ENCODE peak calls at places on chromosomes 6 and 20, in eight cellular contexts. T is CD8-positive, alpha-beta T cell; E is upper lobe of right lung; K is small intestine; N is neural progenitor cell; G is mesendoderm; H is prostate gland; X is pancreas. M is an unnamed sample.

GRCh38 chr6:87115402-87116135 is 20.7 kb upstream of the CGA start:
- DNase-seq in E (no peak), X (no peak), H (no peak), G (no peak), N (no peak), K (no peak), T (no peak), M (no peak)

GRCh38 chr6:152975204-152975915 is 7.5 kb downstream of the FBXO5 start:
- DNase-seq in N (no peak), T (no peak), K (peak; percentile 46), G (no peak), E (no peak), X (no peak), H (no peak), M (no peak)

GRCh38 chr6:15473741-15474161 is 189.1 kb downstream of the DTNBP1 start:
- DNase-seq in H (no peak), K (no peak), X (no peak), G (no peak), E (no peak), T (no peak), N (no peak), M (no peak)

GRCh38 chr20:5688431-5688972 is 61.7 kb upstream of the SHLD1 start:
- DNase-seq in N (no peak), H (no peak), T (no peak), K (no peak), G (no peak), E (peak; percentile 86), X (no peak), M (no peak)

GRCh38 chr6:71287038-71287437 is 1.6 kb upstream of the OGFRL1 start:
- DNase-seq in X (no peak), K (peak; percentile 14), G (no peak), H (peak; percentile 11), T (no peak), E (no peak), N (no peak), M (peak; percentile 8)

GRCh38 chr20:41523857-41524256 is 94.3 kb downstream of the CHD6 start:
- DNase-seq in N (no peak), T (no peak), G (no peak), H (no peak), X (no peak), E (no peak), K (no peak), M (no peak)

GRCh38 chr6:128452713-128453112 is 67.7 kb downstream of the PTPRK start:
- DNase-seq in K (no peak), X (no peak), H (no peak), T (no peak), E (no peak), G (no peak), N (no peak), M (no peak)

GRCh38 chr20:20318318-20319161 is 49.4 kb upstream of the INSM1 start:
- DNase-seq in E (no peak), H (no peak), K (no peak), X (no peak), T (peak; percentile 15), G (no peak), N (no peak), M (no peak)

GRCh38 chr6:152004036-152004566 is 196.6 kb downstream of the ESR1 start:
- DNase-seq in K (no peak), G (no peak), T (no peak), H (no peak), N (no peak), E (no peak), X (no peak), M (no peak)

GRCh38 chr20:57200882-57201723 is 65.3 kb downstream of the BMP7 start:
- DNase-seq in H (no peak), N (no peak), G (no peak), E (no peak), X (no peak), T (no peak), K (no peak), M (no peak)

GRCh38 chr6:21754891-21755290 is 161.3 kb downstream of the SOX4 start:
- DNase-seq in N (no peak), H (no peak), K (no peak), E (no peak), X (no peak), T (no peak), G (no peak), M (no peak)

GRCh38 chr6:41257369-41258195 is 28.9 kb downstream of the TREM1 start:
- DNase-seq in T (no peak), E (no peak), G (no peak), N (no peak), H (peak; percentile 76), K (peak; percentile 13), X (peak; percentile 71), M (peak; percentile 21)

GRCh38 chr20:58219342-58219700 is 9.1 kb downstream of the ANKRD60 start:
- DNase-seq in H (no peak), T (no peak), X (no peak), N (no peak), E (no peak), G (no peak), K (no peak), M (no peak)

GRCh38 chr20:24587384-24588046 is 118.1 kb downstream of the SYNDIG1 start:
- DNase-seq in T (no peak), E (no peak), H (no peak), N (no peak), X (no peak), K (no peak), G (no peak), M (no peak)

GRCh38 chr20:63116412-63117106 is 99.4 kb downstream of the YTHDF1 start:
- DNase-seq in N (peak; percentile 85), T (no peak), K (no peak), X (no peak), G (peak; percentile 50), H (no peak), E (no peak), M (peak; percentile 18)

GRCh38 chr6:150145830-150146229 is 3.0 kb downstream of the PPP1R14C start:
- DNase-seq in H (no peak), G (no peak), K (no peak), T (no peak), N (no peak), X (no peak), E (no peak), M (no peak)

GRCh38 chr6:150146436-150146835 is 3.6 kb downstream of the PPP1R14C start:
- DNase-seq in N (no peak), T (no peak), G (no peak), X (no peak), H (no peak), E (no peak), K (no peak), M (peak; percentile 74)

GRCh38 chr6:150150821-150151646 is 8.2 kb downstream of the PPP1R14C start:
- DNase-seq in G (no peak), T (no peak), H (no peak), N (no peak), K (peak; percentile 62), E (no peak), X (no peak), M (no peak)

GRCh38 chr6:150150458-150150820 is 7.6 kb downstream of the PPP1R14C start:
- DNase-seq in E (no peak), H (no peak), T (no peak), N (no peak), K (no peak), X (no peak), G (no peak), M (peak; percentile 22)

GRCh38 chr6:150149146-150149545 is 6.3 kb downstream of the PPP1R14C start:
- DNase-seq in T (no peak), G (no peak), H (no peak), K (no peak), X (no peak), E (no peak), N (peak; percentile 27), M (peak; percentile 69)
- H3K27me3 ChIP-seq in T (peaks cover 22% of the 10 kb centered on the region), G (peaks cover 10% of the 10 kb centered on the region), H (peaks cover 3% of the 10 kb centered on the region), K (no peaks in the 10 kb centered on the region), X (no peaks in the 10 kb centered on the region), E (peaks cover 41% of the 10 kb centered on the region), N (peaks cover 91% of the 10 kb centered on the region), M (no peaks in the 10 kb centered on the region)

GRCh38 chr6:13412639-13413465 is 74.5 kb downstream of the GFOD1 start:
- DNase-seq in E (no peak), T (no peak), X (no peak), H (no peak), K (peak; percentile 56), N (peak; percentile 10), G (no peak), M (no peak)
- H3K4me1 ChIP-seq in E (peaks cover 60% of the 10 kb centered on the region), T (no peaks in the 10 kb centered on the region), X (peaks cover 18% of the 10 kb centered on the region), H (no peaks in the 10 kb centered on the region), K (peaks cover under 1% of the 10 kb centered on the region), N (peaks cover 22% of the 10 kb centered on the region), G (peaks cover 2% of the 10 kb centered on the region), M (peaks cover 15% of the 10 kb centered on the region)

GRCh38 chr20:46259260-46259859 is 48.9 kb downstream of the CDH22 start:
- DNase-seq in X (no peak), T (no peak), G (no peak), K (no peak), E (no peak), H (no peak), N (no peak), M (no peak)

GRCh38 chr20:46260480-46260879 is 47.8 kb downstream of the CDH22 start:
- DNase-seq in G (no peak), H (peak; percentile 85), K (no peak), T (no peak), N (no peak), E (no peak), X (no peak), M (no peak)

GRCh38 chr20:46260936-46261454 is 47.3 kb downstream of the CDH22 start:
- DNase-seq in X (no peak), N (no peak), E (no peak), K (no peak), G (no peak), T (no peak), H (no peak), M (no peak)

GRCh38 chr20:46264391-46265266 is 43.7 kb downstream of the CDH22 start:
- DNase-seq in X (no peak), K (no peak), E (no peak), N (no peak), G (no peak), T (no peak), H (peak; percentile 43), M (no peak)

GRCh38 chr20:46261456-46262253 is 46.6 kb downstream of the CDH22 start:
- DNase-seq in E (no peak), T (no peak), N (no peak), K (no peak), G (no peak), H (no peak), X (no peak), M (peak; percentile 41)
- H3K27me3 ChIP-seq in E (peaks cover 31% of the 10 kb centered on the region), T (no peaks in the 10 kb centered on the region), N (peaks cover 32% of the 10 kb centered on the region), K (no peaks in the 10 kb centered on the region), G (no peaks in the 10 kb centered on the region), H (no peaks in the 10 kb centered on the region), X (no peaks in the 10 kb centered on the region), M (no peaks in the 10 kb centered on the region)

DNA sequence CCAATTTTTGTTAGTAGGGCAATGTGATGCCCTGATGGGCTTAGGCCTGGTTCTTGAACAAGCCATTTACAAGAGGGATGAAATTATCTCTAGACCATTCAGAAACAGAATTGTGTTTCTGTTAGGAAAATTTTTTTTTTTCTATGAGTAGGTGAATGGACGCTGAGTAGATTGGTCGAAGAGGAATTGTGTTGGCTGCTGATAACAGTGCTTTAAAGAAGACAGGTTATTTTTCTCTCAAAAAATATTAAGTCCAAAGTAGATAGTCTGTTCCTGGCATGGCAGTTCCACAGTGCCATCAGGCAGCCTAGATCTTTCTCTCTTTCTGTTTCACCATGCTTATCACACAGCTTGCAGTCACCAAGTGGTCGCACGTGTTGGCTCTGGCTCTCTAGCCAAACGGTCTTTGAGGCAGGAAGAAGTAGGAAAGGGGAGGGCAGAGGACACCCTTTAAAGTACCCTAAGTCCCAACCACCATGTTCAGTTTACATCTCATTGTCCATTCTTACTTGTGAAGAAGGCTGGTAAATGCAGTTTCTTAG is 22.4 kb upstream of the SERINC3 start:
- DNase-seq in N (no peak), H (no peak), G (no peak), X (no peak), T (no peak), K (no peak), E (no peak), M (no peak)
- H3K4me1 ChIP-seq in N (no peaks in the 10 kb centered on the region), H (peaks cover 2% of the 10 kb centered on the region), G (no peaks in the 10 kb centered on the region), X (no peaks in the 10 kb centered on the region), T (no peaks in the 10 kb centered on the region), K (no peaks in the 10 kb centered on the region), E (peaks cover 39% of the 10 kb centered on the region), M (peaks cover 10% of the 10 kb centered on the region)

M was measured in thyroid gland.